ENCODE peak calls at places on chromosome 1, in four cellular contexts. H is cardiac muscle cell, F is fibroblast of the aortic adventitia, C is nucleus accumbens. N is an unnamed sample.

GRCh38 chr1:215458084-215458483 is 109.0 kb upstream of the KCTD3 start:
- DNase-seq in C (no peak), F (no peak), H (no peak), N (no peak)

GRCh38 chr1:239363920-239364319 is 22.4 kb upstream of the CHRM3 start:
- DNase-seq in C (no peak), H (no peak), F (no peak), N (no peak)

GRCh38 chr1:116673935-116674630 is 6.5 kb upstream of the IGSF3 start:
- DNase-seq in C (no peak), H (no peak), F (no peak), N (no peak)

GRCh38 chr1:113677250-113678158 is 81.8 kb downstream of the PHTF1 start:
- DNase-seq in C (no peak), H (peak; percentile 67), F (peak; percentile 77), N (peak; percentile 43)

GRCh38 chr1:223041481-223041880 is 101.6 kb downstream of the TLR5 start:
- DNase-seq in H (peak; percentile 15), F (no peak), C (no peak), N (peak; percentile 39)

GRCh38 chr1:84853743-84854721 is 39.0 kb downstream of the LPAR3 start:
- DNase-seq in C (no peak), F (peak; percentile 74), H (no peak), N (no peak)

GRCh38 chr1:33972676-33973395 is 109.0 kb downstream of the HMGB4 start:
- DNase-seq in H (no peak), C (peak; percentile 14), F (peak; percentile 36), N (no peak)

GRCh38 chr1:181250038-181250437 is 161.5 kb downstream of the IER5 start:
- DNase-seq in F (no peak), H (no peak), C (no peak), N (no peak)

GRCh38 chr1:37537378-37537777 is 16.7 kb downstream of the SNIP1 start:
- DNase-seq in F (no peak), H (no peak), C (no peak), N (no peak)

GRCh38 chr1:171740987-171741871 is 636 bp downstream of the VAMP4 start:
- DNase-seq in C (peak; percentile 38), F (peak; percentile 35), H (peak; percentile 41), N (peak; percentile 30)

GRCh38 chr1:77399250-77400086 is 117.6 kb downstream of the AK5 start:
- DNase-seq in F (no peak), H (no peak), C (no peak), N (no peak)

GRCh38 chr1:220787069-220787614 is 429 bp downstream of the MTARC1 start:
- DNase-seq in C (peak; percentile 10), H (no peak), F (no peak), N (no peak)

GRCh38 chr1:234515411-234515810 is 36.4 kb upstream of the TARBP1 start:
- DNase-seq in C (no peak), F (peak; percentile 62), H (no peak), N (no peak)

GRCh38 chr1:194512361-194512760 is 1325.9 kb upstream of the B3GALT2 start:
- DNase-seq in C (no peak), H (no peak), F (no peak), N (no peak)

GRCh38 chr1:89457046-89457445 is 67.6 kb upstream of the LRRC8B start:
- DNase-seq in H (no peak), F (no peak), C (no peak), N (no peak)

GRCh38 chr1:170162385-170163226 is 16.8 kb downstream of the NTMT2 start:
- DNase-seq in H (peak; percentile 44), C (no peak), F (peak; percentile 93), N (peak; percentile 84)

GRCh38 chr1:151340870-151341754 is 5.9 kb downstream of the RFX5 start:
- DNase-seq in C (peak; percentile 2), F (peak; percentile 87), H (peak; percentile 88), N (peak; percentile 91)

GRCh38 chr1:45800899-45801298 is 2.5 kb upstream of the MAST2 start:
- DNase-seq in C (no peak), F (no peak), H (no peak), N (no peak)

N was measured in SJCRH30.